ENCODE peak calls at places on chromosomes 7 and 10, in seven cellular contexts. One of them, this sample, is unnamed.

GRCh38 chr10:127537924-127538323 is 11.2 kb upstream of the NPS start:
- DNase-seq in fibroblast of lung: no peak
- DNase-seq in heart left ventricle: no peak
- DNase-seq in stomach: no peak
- DNase-seq in right lobe of liver: no peak
- DNase-seq in psoas muscle: no peak
- DNase-seq in kidney: no peak
- DNase-seq in this sample: no peak

GRCh38 chr7:27147211-27148030 is at the start of gene HOXA6:
- DNase-seq in fibroblast of lung: peak; percentile 66
- DNase-seq in heart left ventricle: no peak
- DNase-seq in stomach: peak; percentile 53
- DNase-seq in right lobe of liver: peak; percentile 54
- DNase-seq in psoas muscle: peak; percentile 91
- DNase-seq in kidney: peak; percentile 95
- DNase-seq in this sample: no peak

GRCh38 chr7:115932874-115933273 is 97.7 kb downstream of the TFEC start:
- DNase-seq in fibroblast of lung: no peak
- DNase-seq in heart left ventricle: no peak
- DNase-seq in stomach: no peak
- DNase-seq in right lobe of liver: no peak
- DNase-seq in psoas muscle: no peak
- DNase-seq in kidney: no peak
- DNase-seq in this sample: no peak

GRCh38 chr10:86203162-86203905 is 163.3 kb downstream of the GRID1 start:
- DNase-seq in fibroblast of lung: no peak
- DNase-seq in heart left ventricle: no peak
- DNase-seq in stomach: no peak
- DNase-seq in right lobe of liver: no peak
- DNase-seq in psoas muscle: no peak
- DNase-seq in kidney: no peak
- DNase-seq in this sample: peak; percentile 85

GRCh38 chr7:117990834-117991233 is 117.6 kb upstream of the CTTNBP2 start:
- DNase-seq in fibroblast of lung: no peak
- DNase-seq in heart left ventricle: no peak
- DNase-seq in stomach: no peak
- DNase-seq in right lobe of liver: no peak
- DNase-seq in psoas muscle: no peak
- DNase-seq in kidney: no peak
- DNase-seq in this sample: no peak

GRCh38 chr7:101691822-101692384 is 62.8 kb upstream of the MYL10 start:
- DNase-seq in fibroblast of lung: no peak
- DNase-seq in heart left ventricle: no peak
- DNase-seq in stomach: peak; percentile 39
- DNase-seq in right lobe of liver: peak; percentile 65
- DNase-seq in psoas muscle: no peak
- DNase-seq in kidney: peak; percentile 83
- DNase-seq in this sample: no peak

GRCh38 chr10:126905776-126906703 is 812 bp downstream of the DOCK1 start:
- DNase-seq in fibroblast of lung: peak; percentile 55
- DNase-seq in heart left ventricle: peak; percentile 48
- DNase-seq in stomach: peak; percentile 33
- DNase-seq in right lobe of liver: no peak
- DNase-seq in psoas muscle: no peak
- DNase-seq in kidney: peak; percentile 80
- DNase-seq in this sample: peak; percentile 43

GRCh38 chr7:148527717-148528168 is 62.8 kb upstream of the C7orf33 start:
- DNase-seq in fibroblast of lung: peak; percentile 73
- DNase-seq in heart left ventricle: peak; percentile 64
- DNase-seq in stomach: peak; percentile 81
- DNase-seq in right lobe of liver: peak; percentile 71
- DNase-seq in psoas muscle: peak; percentile 65
- DNase-seq in kidney: peak; percentile 80
- DNase-seq in this sample: peak; percentile 77

GRCh38 chr10:121127151-121127906 is 276.2 kb downstream of the WDR11 start:
- DNase-seq in fibroblast of lung: no peak
- DNase-seq in heart left ventricle: no peak
- DNase-seq in stomach: no peak
- DNase-seq in right lobe of liver: no peak
- DNase-seq in psoas muscle: no peak
- DNase-seq in kidney: no peak
- DNase-seq in this sample: peak; percentile 43

GRCh38 chr10:76429331-76429625 is 997.9 kb downstream of the LRMDA start:
- DNase-seq in fibroblast of lung: no peak
- DNase-seq in heart left ventricle: no peak
- DNase-seq in stomach: no peak
- DNase-seq in right lobe of liver: no peak
- DNase-seq in psoas muscle: no peak
- DNase-seq in kidney: no peak
- DNase-seq in this sample: no peak
- H3K4me1 ChIP-seq in fibroblast of lung: peaks cover 28% of the 10 kb centered on the region
- H3K4me1 ChIP-seq in heart left ventricle: peaks cover 44% of the 10 kb centered on the region
- H3K4me1 ChIP-seq in stomach: peaks cover 35% of the 10 kb centered on the region
- H3K4me1 ChIP-seq in right lobe of liver: no peaks in the 10 kb centered on the region
- H3K4me1 ChIP-seq in psoas muscle: peaks cover 6% of the 10 kb centered on the region
- H3K4me1 ChIP-seq in kidney: no peaks in the 10 kb centered on the region
- H3K4me1 ChIP-seq in this sample: peaks cover 49% of the 10 kb centered on the region

GRCh38 chr10:95553674-95554073 is 7.5 kb downstream of the SORBS1 start:
- DNase-seq in fibroblast of lung: no peak
- DNase-seq in heart left ventricle: no peak
- DNase-seq in stomach: no peak
- DNase-seq in right lobe of liver: no peak
- DNase-seq in psoas muscle: no peak
- DNase-seq in kidney: no peak
- DNase-seq in this sample: no peak
- H3K4me1 ChIP-seq in fibroblast of lung: no peaks in the 10 kb centered on the region
- H3K4me1 ChIP-seq in heart left ventricle: peaks cover 80% of the 10 kb centered on the region
- H3K4me1 ChIP-seq in stomach: peaks cover 15% of the 10 kb centered on the region
- H3K4me1 ChIP-seq in right lobe of liver: peaks cover 18% of the 10 kb centered on the region
- H3K4me1 ChIP-seq in psoas muscle: peaks cover 32% of the 10 kb centered on the region
- H3K4me1 ChIP-seq in kidney: peaks cover 2% of the 10 kb centered on the region
- H3K4me1 ChIP-seq in this sample: peaks cover 21% of the 10 kb centered on the region

GRCh38 chr10:124698560-124699470 is 45.4 kb downstream of the FAM53B start:
- DNase-seq in fibroblast of lung: no peak
- DNase-seq in heart left ventricle: no peak
- DNase-seq in stomach: no peak
- DNase-seq in right lobe of liver: no peak
- DNase-seq in psoas muscle: peak; percentile 74
- DNase-seq in kidney: no peak
- DNase-seq in this sample: no peak
- H3K4me1 ChIP-seq in fibroblast of lung: peaks cover 16% of the 10 kb centered on the region
- H3K4me1 ChIP-seq in heart left ventricle: peaks cover 99% of the 10 kb centered on the region
- H3K4me1 ChIP-seq in stomach: peaks cover 66% of the 10 kb centered on the region
- H3K4me1 ChIP-seq in right lobe of liver: peaks cover 31% of the 10 kb centered on the region
- H3K4me1 ChIP-seq in psoas muscle: peaks cover 78% of the 10 kb centered on the region
- H3K4me1 ChIP-seq in kidney: peaks cover 55% of the 10 kb centered on the region
- H3K4me1 ChIP-seq in this sample: peaks cover 44% of the 10 kb centered on the region

GRCh38 chr10:14594878-14595525 is 179.7 kb downstream of the FAM107B start:
- DNase-seq in fibroblast of lung: no peak
- DNase-seq in heart left ventricle: no peak
- DNase-seq in stomach: no peak
- DNase-seq in right lobe of liver: no peak
- DNase-seq in psoas muscle: no peak
- DNase-seq in kidney: no peak
- DNase-seq in this sample: no peak
- H3K4me1 ChIP-seq in fibroblast of lung: no peaks in the 10 kb centered on the region
- H3K4me1 ChIP-seq in heart left ventricle: peaks cover 3% of the 10 kb centered on the region
- H3K4me1 ChIP-seq in stomach: peaks cover 15% of the 10 kb centered on the region
- H3K4me1 ChIP-seq in right lobe of liver: peaks cover 17% of the 10 kb centered on the region
- H3K4me1 ChIP-seq in psoas muscle: no peaks in the 10 kb centered on the region
- H3K4me1 ChIP-seq in kidney: no peaks in the 10 kb centered on the region
- H3K4me1 ChIP-seq in this sample: no peaks in the 10 kb centered on the region

DNA sequence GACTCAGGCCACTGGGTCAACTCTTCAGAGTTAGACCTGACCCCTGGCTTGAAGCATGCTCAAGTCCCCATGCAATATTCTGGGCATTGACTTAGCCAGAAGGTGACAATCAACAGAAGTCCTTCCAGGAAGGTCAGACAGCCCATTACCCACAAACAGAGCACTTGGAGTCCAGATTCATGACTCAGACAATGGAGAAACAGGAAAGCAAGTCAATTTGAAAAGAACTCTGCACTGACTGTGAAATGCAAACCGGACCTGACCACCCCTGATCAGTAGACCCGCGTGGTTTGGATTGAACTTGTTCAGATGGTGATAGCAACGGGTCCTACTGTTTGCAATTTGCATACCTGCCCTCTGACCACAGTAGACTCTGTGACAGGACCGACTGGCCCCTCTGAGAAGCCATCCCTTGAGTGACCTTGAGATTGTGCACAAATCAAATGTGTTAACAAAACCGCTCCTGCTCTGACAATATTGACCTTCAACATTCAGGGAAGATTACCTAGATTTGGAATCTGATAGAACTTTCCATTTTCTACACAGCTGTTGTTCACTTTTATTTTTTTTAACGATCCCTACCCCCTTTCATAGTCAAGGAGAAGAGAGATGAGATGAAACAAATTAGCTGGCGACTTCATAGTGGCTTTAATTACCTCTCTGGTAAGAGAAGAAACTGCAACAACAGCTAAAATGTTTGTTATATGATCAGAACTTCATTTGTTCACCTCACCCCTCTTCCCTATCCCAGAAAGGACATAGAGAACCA is 138.7 kb downstream of the NRP1 start:
- DNase-seq in fibroblast of lung: peak; percentile 47
- DNase-seq in heart left ventricle: no peak
- DNase-seq in stomach: no peak
- DNase-seq in right lobe of liver: no peak
- DNase-seq in psoas muscle: no peak
- DNase-seq in kidney: no peak
- DNase-seq in this sample: peak; percentile 29
- H3K4me1 ChIP-seq in fibroblast of lung: peaks cover 32% of the 10 kb centered on the region
- H3K4me1 ChIP-seq in heart left ventricle: peaks cover 73% of the 10 kb centered on the region
- H3K4me1 ChIP-seq in stomach: peaks cover 44% of the 10 kb centered on the region
- H3K4me1 ChIP-seq in right lobe of liver: peaks cover 48% of the 10 kb centered on the region
- H3K4me1 ChIP-seq in psoas muscle: peaks cover 6% of the 10 kb centered on the region
- H3K4me1 ChIP-seq in kidney: peaks cover 48% of the 10 kb centered on the region
- H3K4me1 ChIP-seq in this sample: no peaks in the 10 kb centered on the region

DNA sequence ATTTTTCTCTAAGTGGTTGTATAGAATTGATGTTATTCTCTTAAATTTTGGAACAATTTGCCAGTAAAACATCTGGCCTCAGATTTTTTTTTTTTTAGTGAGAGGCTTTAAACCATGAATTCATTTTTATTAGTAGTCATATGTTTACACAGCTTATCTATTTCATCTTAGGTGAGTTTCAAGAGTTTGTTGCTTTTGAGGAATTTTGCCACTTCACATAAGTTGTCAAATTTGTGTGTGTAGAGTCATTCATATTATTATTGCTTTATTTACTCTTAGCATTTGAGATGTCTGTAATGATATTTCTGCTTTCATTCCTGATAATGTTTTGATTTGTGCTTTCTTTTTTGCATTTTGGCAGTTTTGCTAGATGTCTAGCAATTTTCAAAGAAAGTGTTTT is 132.1 kb downstream of the CCSER2 start:
- DNase-seq in fibroblast of lung: no peak
- DNase-seq in heart left ventricle: no peak
- DNase-seq in stomach: no peak
- DNase-seq in right lobe of liver: no peak
- DNase-seq in psoas muscle: no peak
- DNase-seq in kidney: no peak
- DNase-seq in this sample: no peak
- H3K4me1 ChIP-seq in fibroblast of lung: no peaks in the 10 kb centered on the region
- H3K4me1 ChIP-seq in heart left ventricle: peaks cover 10% of the 10 kb centered on the region
- H3K4me1 ChIP-seq in stomach: no peaks in the 10 kb centered on the region
- H3K4me1 ChIP-seq in right lobe of liver: no peaks in the 10 kb centered on the region
- H3K4me1 ChIP-seq in psoas muscle: peaks cover 19% of the 10 kb centered on the region
- H3K4me1 ChIP-seq in kidney: no peaks in the 10 kb centered on the region
- H3K4me1 ChIP-seq in this sample: no peaks in the 10 kb centered on the region

GRCh38 chr7:74030861-74031260 is 2.9 kb downstream of the ELN start:
- DNase-seq in fibroblast of lung: no peak
- DNase-seq in heart left ventricle: no peak
- DNase-seq in stomach: no peak
- DNase-seq in right lobe of liver: no peak
- DNase-seq in psoas muscle: no peak
- DNase-seq in kidney: no peak
- DNase-seq in this sample: no peak

GRCh38 chr7:74028321-74028812 is 394 bp downstream of the ELN start:
- DNase-seq in fibroblast of lung: no peak
- DNase-seq in heart left ventricle: no peak
- DNase-seq in stomach: no peak
- DNase-seq in right lobe of liver: no peak
- DNase-seq in psoas muscle: peak; percentile 56
- DNase-seq in kidney: peak; percentile 80
- DNase-seq in this sample: no peak

GRCh38 chr7:74027683-74028320 is at the start of gene ELN:
- DNase-seq in fibroblast of lung: peak; percentile 89
- DNase-seq in heart left ventricle: peak; percentile 87
- DNase-seq in stomach: peak; percentile 61
- DNase-seq in right lobe of liver: no peak
- DNase-seq in psoas muscle: peak; percentile 90
- DNase-seq in kidney: peak; percentile 93
- DNase-seq in this sample: peak; percentile 92

GRCh38 chr7:74029991-74030415 is 2.0 kb downstream of the ELN start:
- DNase-seq in fibroblast of lung: no peak
- DNase-seq in heart left ventricle: no peak
- DNase-seq in stomach: no peak
- DNase-seq in right lobe of liver: no peak
- DNase-seq in psoas muscle: peak; percentile 56
- DNase-seq in kidney: no peak
- DNase-seq in this sample: peak; percentile 81

GRCh38 chr7:74029094-74029785 is 1.3 kb downstream of the ELN start:
- DNase-seq in fibroblast of lung: no peak
- DNase-seq in heart left ventricle: no peak
- DNase-seq in stomach: no peak
- DNase-seq in right lobe of liver: no peak
- DNase-seq in psoas muscle: no peak
- DNase-seq in kidney: peak; percentile 66
- DNase-seq in this sample: no peak
- H3K4me1 ChIP-seq in fibroblast of lung: peaks cover 36% of the 10 kb centered on the region
- H3K4me1 ChIP-seq in heart left ventricle: peaks cover 61% of the 10 kb centered on the region
- H3K4me1 ChIP-seq in stomach: peaks cover 38% of the 10 kb centered on the region
- H3K4me1 ChIP-seq in right lobe of liver: peaks cover 4% of the 10 kb centered on the region
- H3K4me1 ChIP-seq in psoas muscle: peaks cover 44% of the 10 kb centered on the region
- H3K4me1 ChIP-seq in kidney: no peaks in the 10 kb centered on the region
- H3K4me1 ChIP-seq in this sample: peaks cover 14% of the 10 kb centered on the region

This sample was measured in cardiac muscle cell.